ENCODE peak calls at places on chromosomes 11 and 22, in four cellular contexts. L is K562, Y is GM12878, G is GM12891. N is an unnamed sample.

GRCh38 chr11:118609380-118610219 is 2.2 kb downstream of the PHLDB1 start:
- DNase-seq in L (peak), Y (no peak), G (no peak), N (no peak)

GRCh38 chr22:26197427-26197826 is 28.2 kb downstream of the SEZ6L start:
- DNase-seq in L (no peak), Y (no peak), G (no peak), N (no peak)

GRCh38 chr11:95788921-95789505 is 569 bp downstream of the FAM76B start:
- DNase-seq in L (peak), Y (no peak), G (no peak), N (peak)

GRCh38 chr11:72519220-72519881 is 85.0 kb upstream of the CLPB start:
- DNase-seq in L (no peak), Y (no peak), G (no peak), N (no peak)

GRCh38 chr11:128424271-128424709 is 163.1 kb downstream of the ETS1 start:
- DNase-seq in L (no peak), Y (no peak), G (no peak), N (no peak)

GRCh38 chr11:135069884-135070283 is 657.8 kb upstream of the B3GAT1 start:
- DNase-seq in L (no peak), Y (no peak), G (no peak), N (no peak)

GRCh38 chr11:26753738-26754504 is 32.1 kb upstream of the SLC5A12 start:
- DNase-seq in L (peak), Y (no peak), G (no peak), N (peak)

GRCh38 chr11:963852-964251 is 38.2 kb downstream of the AP2A2 start:
- DNase-seq in L (no peak), Y (no peak), G (no peak), N (no peak)

GRCh38 chr22:42644422-42645340 is 4.3 kb upstream of the ATP5MGL start:
- DNase-seq in L (no peak), Y (no peak), G (no peak), N (no peak)

GRCh38 chr11:14902650-14903350 is 10.8 kb upstream of the CYP2R1 start:
- DNase-seq in L (no peak), Y (no peak), G (no peak), N (no peak)

GRCh38 chr11:85874265-85874664 is 19.1 kb downstream of the CCDC83 start:
- DNase-seq in L (no peak), Y (no peak), G (no peak), N (no peak)

GRCh38 chr11:37946155-37946766 is 1348.2 kb upstream of the RAG2 start:
- DNase-seq in L (peak), Y (peak), G (no peak), N (peak)

GRCh38 chr11:63738720-63739360 is 29.7 kb downstream of the ZFTA start:
- DNase-seq in L (peak), Y (peak), G (no peak), N (peak)

GRCh38 chr11:79439893-79440450 is 858 bp downstream of the TENM4 start:
- DNase-seq in L (no peak), Y (no peak), G (no peak), N (no peak)

GRCh38 chr22:20509344-20510047 is 2.1 kb downstream of the MED15 start:
- DNase-seq in L (peak), Y (no peak), G (no peak), N (peak)

DNA sequence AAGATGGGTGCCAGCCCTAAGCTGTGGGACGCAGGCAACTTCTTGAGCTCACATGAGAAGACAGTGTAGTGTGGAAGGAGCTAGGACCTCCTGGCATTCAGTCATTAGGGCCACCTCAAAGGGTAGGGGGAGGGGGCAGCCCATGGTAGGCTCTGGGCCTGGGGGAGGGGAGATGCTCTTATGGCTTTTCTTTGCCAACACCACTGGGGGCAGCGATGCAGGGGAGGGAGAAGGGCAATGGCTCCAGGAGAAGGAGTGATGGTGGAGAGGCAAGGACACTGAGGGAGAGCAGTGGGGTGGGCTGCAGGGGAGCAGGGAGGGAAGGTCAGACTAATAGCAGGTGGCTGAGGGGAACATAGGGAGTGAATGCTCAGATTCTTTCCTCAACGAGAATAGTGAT is 63.3 kb upstream of the SUSD2 start:
- DNase-seq in L (no peak), Y (no peak), G (no peak), N (no peak)
- TF ChIP-seq SPI1 in L (no peak), Y (no peak), G (no peak), N (no peak)

DNA sequence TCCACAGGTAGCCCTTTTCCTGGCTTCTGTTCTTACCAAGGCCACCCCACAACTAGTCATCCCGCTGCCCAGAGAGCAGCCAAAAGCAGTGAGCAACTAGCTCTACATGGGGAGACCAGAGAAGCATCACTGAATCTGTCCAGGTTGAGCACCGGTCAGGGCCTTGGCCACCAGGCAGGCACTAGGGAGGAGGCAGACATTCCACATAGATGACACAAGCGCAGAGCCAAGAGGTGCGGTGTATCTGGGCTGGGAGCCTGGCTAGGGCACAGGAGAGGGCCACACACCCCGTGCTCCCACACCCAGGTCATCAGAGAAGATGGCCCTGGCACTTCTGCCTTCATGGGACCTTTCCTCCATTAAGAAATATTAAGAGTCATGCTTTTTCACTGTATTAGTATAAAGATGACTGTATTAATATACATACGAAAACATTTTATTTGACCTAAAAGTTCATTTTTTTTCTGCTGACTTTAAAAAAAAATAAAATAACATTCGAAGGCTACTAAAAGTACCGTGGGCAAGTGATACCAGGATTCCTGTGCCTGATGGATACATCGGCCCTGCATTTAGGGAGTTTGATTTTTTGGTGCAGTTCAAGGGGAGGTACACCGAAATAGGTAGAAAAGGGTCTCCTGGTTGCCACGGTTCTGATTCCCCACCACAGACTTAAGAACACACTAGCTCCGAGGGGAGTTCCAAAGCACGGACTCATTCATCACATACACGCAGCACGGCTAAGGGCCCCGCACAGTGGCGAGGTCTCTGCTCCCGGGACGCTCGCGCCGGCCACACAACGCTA is 1.2 kb downstream of the DGCR2 start:
- DNase-seq in L (peak), Y (no peak), G (no peak), N (no peak)
- TF ChIP-seq SPI1 in L (no peak), Y (no peak), G (no peak), N (no peak)

DNA sequence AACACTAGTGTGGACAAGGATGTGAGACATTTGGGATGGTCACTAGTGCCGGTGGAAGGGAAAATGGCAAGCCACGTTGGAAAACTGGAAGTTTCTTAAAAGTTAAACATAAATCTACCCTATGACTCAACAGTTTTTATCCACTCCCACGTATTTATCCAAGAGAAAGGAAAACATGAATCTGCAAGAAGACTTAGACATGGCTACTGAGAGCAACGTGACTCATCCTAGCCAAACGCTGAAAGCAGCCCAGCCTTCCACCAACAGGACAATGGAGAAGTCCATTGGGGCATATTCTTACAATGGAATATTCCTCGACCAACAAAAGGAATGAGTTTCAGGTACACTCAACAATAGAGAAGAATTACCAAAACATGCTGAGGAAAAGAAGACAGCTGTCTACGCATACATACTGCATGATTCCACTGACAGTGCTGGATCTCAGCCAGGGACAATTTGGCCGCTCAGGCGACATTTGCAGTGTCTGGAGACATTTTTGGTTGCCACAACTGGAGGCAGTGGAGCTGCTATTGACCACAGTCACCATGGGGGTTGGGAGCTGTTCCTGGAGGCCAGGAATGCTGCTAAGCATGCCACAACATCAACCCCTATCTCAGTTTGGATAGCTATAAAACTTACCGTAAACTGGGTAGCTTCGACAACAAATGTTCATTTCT is 21.2 kb downstream of the SYT13 start:
- DNase-seq in L (peak), Y (no peak), G (no peak), N (no peak)
- TF ChIP-seq SPI1 in L (no peak), Y (no peak), G (no peak), N (no peak)

DNA sequence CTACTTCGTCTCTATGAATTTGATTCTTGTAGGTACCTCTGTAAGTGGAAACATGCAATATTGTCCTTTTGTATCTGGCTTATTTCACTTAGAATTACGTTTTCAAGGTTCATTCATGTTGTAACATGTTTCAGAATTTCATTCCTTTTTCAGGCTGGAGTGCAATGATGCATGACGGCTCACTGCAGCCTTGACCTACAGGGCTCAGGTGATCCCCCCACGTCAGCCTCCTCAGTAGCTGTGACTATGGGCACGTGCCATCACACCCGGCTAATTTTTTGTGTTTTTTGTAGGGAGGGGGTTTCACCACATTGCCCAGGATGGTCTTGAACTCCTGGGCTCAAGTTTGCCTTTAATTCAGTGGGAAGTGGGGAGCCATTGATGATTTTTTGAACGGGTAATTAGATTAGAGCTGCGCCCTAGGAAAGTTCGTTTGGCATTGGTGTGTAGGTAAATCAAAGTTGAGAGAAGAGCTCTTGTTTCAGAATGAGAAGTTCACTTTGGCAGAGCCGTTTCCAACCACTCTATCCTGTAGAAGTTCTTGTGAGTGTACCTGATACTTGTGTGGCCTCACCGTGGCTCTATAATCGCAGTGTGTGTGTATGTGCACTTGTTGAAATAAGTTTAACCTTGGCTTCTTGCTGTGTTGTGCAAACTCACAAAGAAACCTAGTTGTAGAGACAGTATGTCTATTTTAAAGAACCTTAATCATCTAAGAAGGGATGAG is 115.9 kb downstream of the NAV2 start:
- DNase-seq in L (no peak), Y (peak), G (no peak), N (no peak)
- TF ChIP-seq SPI1 in L (no peak), Y (no peak), G (no peak), N (no peak)